ENCODE peak calls at places on chromosomes 11 and 22, in seven cellular contexts. R is transverse colon, M is stomach, T is A549, L is K562, X is GM12878, Z is tibial nerve. Y is an unnamed sample. For H3K4me1, the result is how much of the 10 kb centered on the place peaks cover.

GRCh38 chr11:61335355-61335710 is 2.3 kb downstream of the TKFC start:
- DNase-seq in R (no peak), M (no peak), T (no peak), L (peak), X (no peak), Z (no peak), Y (peak)

GRCh38 chr11:64619811-64620285 is 28.8 kb downstream of the SLC22A12 start:
- DNase-seq in R (peak), M (no peak), T (no peak), L (peak), X (no peak), Z (peak), Y (peak)

GRCh38 chr11:71355266-71355665 is 92.9 kb downstream of the DHCR7 start:
- DNase-seq in R (no peak), M (no peak), T (no peak), L (no peak), X (no peak), Z (no peak), Y (no peak)

GRCh38 chr11:57566035-57566504 is 1.4 kb downstream of the UBE2L6 start:
- DNase-seq in R (peak), M (peak), T (no peak), L (no peak), X (peak), Z (peak), Y (peak)

GRCh38 chr22:28442951-28443876 is 236.4 kb downstream of the TTC28 start:
- DNase-seq in R (peak), M (peak), T (no peak), L (no peak), X (no peak), Z (peak), Y (peak)

GRCh38 chr11:44989831-44990566 is 39.3 kb upstream of the TP53I11 start:
- DNase-seq in R (no peak), M (peak), T (no peak), L (no peak), X (no peak), Z (no peak), Y (no peak)

GRCh38 chr11:7020183-7020917 is at the start of the genes NLRP14 and ZNF214:
- DNase-seq in R (peak), M (peak), T (peak), L (peak), X (no peak), Z (peak), Y (peak)

GRCh38 chr22:46010951-46011626 is 34.1 kb upstream of the WNT7B start:
- DNase-seq in R (no peak), M (peak), T (no peak), L (no peak), X (no peak), Z (no peak), Y (no peak)

GRCh38 chr11:75632962-75633361 is 35.9 kb downstream of the MAP6 start:
- DNase-seq in R (no peak), M (no peak), T (no peak), L (no peak), X (no peak), Z (no peak), Y (no peak)

GRCh38 chr22:44172370-44173108 is 8.2 kb upstream of the PARVG start:
- DNase-seq in R (peak), M (peak), T (no peak), L (peak), X (no peak), Z (peak), Y (no peak)

GRCh38 chr22:49321477-49322055 is 506.1 kb downstream of the BRD1 start:
- DNase-seq in R (no peak), M (peak), T (no peak), L (no peak), X (no peak), Z (no peak), Y (no peak)

GRCh38 chr11:126355926-126356897 is 726 bp downstream of the ST3GAL4 start:
- DNase-seq in R (no peak), M (no peak), T (no peak), L (peak), X (no peak), Z (no peak), Y (peak)

GRCh38 chr11:118691926-118692830 is 12.7 kb upstream of the TREH start:
- DNase-seq in R (peak), M (no peak), T (no peak), L (no peak), X (peak), Z (no peak), Y (no peak)

GRCh38 chr11:111793863-111794262 is 27.7 kb upstream of the PPP2R1B start:
- DNase-seq in R (no peak), M (no peak), T (no peak), L (no peak), X (no peak), Z (no peak), Y (no peak)

GRCh38 chr11:11845066-11845465 is 3.3 kb downstream of the USP47 start:
- DNase-seq in R (no peak), M (no peak), T (no peak), L (peak), X (no peak), Z (no peak), Y (no peak)

GRCh38 chr22:46293591-46294260 is 2.9 kb upstream of the GTSE1 start:
- DNase-seq in R (peak), M (no peak), T (no peak), L (no peak), X (no peak), Z (peak), Y (no peak)

GRCh38 chr22:42848941-42849340 is 8.1 kb downstream of the ARFGAP3 start:
- DNase-seq in R (no peak), M (no peak), T (no peak), L (no peak), X (no peak), Z (no peak), Y (no peak)

GRCh38 chr11:116471608-116472007 is 301.2 kb downstream of the BUD13 start:
- DNase-seq in R (no peak), M (no peak), T (no peak), L (no peak), X (no peak), Z (no peak), Y (no peak)

GRCh38 chr22:27879923-27880322 is 39.1 kb downstream of the PITPNB start:
- DNase-seq in R (no peak), M (no peak), T (peak), L (peak), X (no peak), Z (no peak), Y (no peak)

GRCh38 chr11:64654958-64655541 is 64.0 kb downstream of the SLC22A12 start:
- DNase-seq in R (no peak), M (no peak), T (no peak), L (no peak), X (no peak), Z (no peak), Y (no peak)

GRCh38 chr22:37098976-37099577 is 10.4 kb downstream of the TMPRSS6 start:
- DNase-seq in R (no peak), M (no peak), T (no peak), L (no peak), X (no peak), Z (no peak), Y (no peak)

GRCh38 chr22:20656902-20657836 is 116.7 kb upstream of the SERPIND1 start:
- DNase-seq in R (no peak), M (no peak), T (no peak), L (peak), X (no peak), Z (no peak), Y (no peak)

GRCh38 chr11:134560066-134560465 is 148.0 kb upstream of the B3GAT1 start:
- DNase-seq in R (no peak), M (no peak), T (no peak), L (no peak), X (no peak), Z (no peak), Y (no peak)

GRCh38 chr11:69654660-69655478 is 13.9 kb downstream of the CCND1 start:
- DNase-seq in R (no peak), M (no peak), T (peak), L (no peak), X (no peak), Z (no peak), Y (no peak)

GRCh38 chr22:41603873-41604332 is 14.3 kb upstream of the PMM1 start:
- DNase-seq in R (no peak), M (no peak), T (no peak), L (peak), X (peak), Z (no peak), Y (no peak)

GRCh38 chr11:10317776-10318526 is 13.1 kb downstream of the ADM start:
- DNase-seq in R (no peak), M (no peak), T (no peak), L (no peak), X (peak), Z (no peak), Y (no peak)

GRCh38 chr22:28141614-28142013 is 222.6 kb upstream of the PITPNB start:
- DNase-seq in R (no peak), M (no peak), T (no peak), L (no peak), X (no peak), Z (no peak), Y (no peak)

GRCh38 chr11:45872513-45873356 is 12.7 kb upstream of the MAPK8IP1 start:
- DNase-seq in R (no peak), M (peak), T (peak), L (peak), X (no peak), Z (no peak), Y (no peak)

GRCh38 chr11:115911656-115912055 is 407.4 kb upstream of the CADM1 start:
- DNase-seq in R (no peak), M (no peak), T (no peak), L (no peak), X (no peak), Z (no peak), Y (no peak)

GRCh38 chr11:64539711-64540420 is 51.2 kb upstream of the SLC22A12 start:
- DNase-seq in R (no peak), M (no peak), T (no peak), L (no peak), X (no peak), Z (no peak), Y (no peak)

GRCh38 chr22:27065259-27065658 is 407.9 kb downstream of the MIAT start:
- DNase-seq in R (no peak), M (no peak), T (no peak), L (no peak), X (no peak), Z (no peak), Y (no peak)

GRCh38 chr11:57410287-57410686 is 16.6 kb downstream of the SLC43A3 start:
- DNase-seq in R (no peak), M (no peak), T (no peak), L (no peak), X (no peak), Z (no peak), Y (no peak)

GRCh38 chr11:35483131-35483800 is 42.1 kb downstream of the PAMR1 start:
- DNase-seq in R (no peak), M (no peak), T (no peak), L (no peak), X (no peak), Z (no peak), Y (no peak)

GRCh38 chr11:128911239-128911638 is 20.1 kb downstream of the KCNJ5 start:
- DNase-seq in R (no peak), M (no peak), T (no peak), L (no peak), X (no peak), Z (no peak), Y (no peak)

GRCh38 chr22:23245045-23245798 is 64.9 kb downstream of the BCR start:
- DNase-seq in R (no peak), M (no peak), T (no peak), L (peak), X (no peak), Z (no peak), Y (no peak)

GRCh38 chr11:41058138-41058537 is 401.3 kb downstream of the LRRC4C start:
- DNase-seq in R (no peak), M (no peak), T (no peak), L (no peak), X (no peak), Z (no peak), Y (no peak)

GRCh38 chr11:116808262-116809175 is 14.6 kb downstream of the APOA4 start:
- DNase-seq in R (peak), M (peak), T (no peak), L (no peak), X (no peak), Z (no peak), Y (no peak)

GRCh38 chr11:35012467-35013191 is 96.2 kb downstream of the PDHX start:
- DNase-seq in R (no peak), M (no peak), T (no peak), L (no peak), X (peak), Z (no peak), Y (no peak)

GRCh38 chr22:40218723-40219294 is 41.1 kb downstream of the TNRC6B start:
- DNase-seq in R (no peak), M (no peak), T (no peak), L (no peak), X (no peak), Z (no peak), Y (no peak)
- H3K4me1 ChIP-seq in R (under half), M (half or more), T (under half), L (under half), X (under half), Z (under half), Y (under half)

DNA sequence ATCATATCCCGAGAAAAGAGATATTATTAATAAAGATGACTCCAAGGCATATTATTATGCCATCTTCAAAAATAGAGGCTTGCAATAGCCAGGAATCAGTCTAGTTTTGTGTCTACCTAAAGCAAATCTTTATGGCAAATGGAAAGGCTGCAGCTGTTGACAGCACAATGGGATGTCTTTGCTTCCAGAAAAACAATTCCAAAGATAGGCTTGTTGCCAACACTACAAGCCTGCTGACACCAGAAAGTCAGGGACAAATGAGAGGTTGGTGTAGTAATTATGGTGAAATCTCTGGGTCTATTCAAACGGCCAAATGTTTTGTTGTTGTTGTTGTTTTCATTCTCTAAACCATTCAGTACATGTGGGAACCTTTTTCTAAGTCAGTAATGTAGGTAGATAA is 101.8 kb downstream of the LUZP2 start:
- DNase-seq in R (no peak), M (no peak), T (no peak), L (no peak), X (no peak), Z (no peak), Y (no peak)
- H3K27ac ChIP-seq in R (no peak), M (no peak), T (no peak), L (no peak), X (no peak), Z (no peak), Y (no peak)

DNA sequence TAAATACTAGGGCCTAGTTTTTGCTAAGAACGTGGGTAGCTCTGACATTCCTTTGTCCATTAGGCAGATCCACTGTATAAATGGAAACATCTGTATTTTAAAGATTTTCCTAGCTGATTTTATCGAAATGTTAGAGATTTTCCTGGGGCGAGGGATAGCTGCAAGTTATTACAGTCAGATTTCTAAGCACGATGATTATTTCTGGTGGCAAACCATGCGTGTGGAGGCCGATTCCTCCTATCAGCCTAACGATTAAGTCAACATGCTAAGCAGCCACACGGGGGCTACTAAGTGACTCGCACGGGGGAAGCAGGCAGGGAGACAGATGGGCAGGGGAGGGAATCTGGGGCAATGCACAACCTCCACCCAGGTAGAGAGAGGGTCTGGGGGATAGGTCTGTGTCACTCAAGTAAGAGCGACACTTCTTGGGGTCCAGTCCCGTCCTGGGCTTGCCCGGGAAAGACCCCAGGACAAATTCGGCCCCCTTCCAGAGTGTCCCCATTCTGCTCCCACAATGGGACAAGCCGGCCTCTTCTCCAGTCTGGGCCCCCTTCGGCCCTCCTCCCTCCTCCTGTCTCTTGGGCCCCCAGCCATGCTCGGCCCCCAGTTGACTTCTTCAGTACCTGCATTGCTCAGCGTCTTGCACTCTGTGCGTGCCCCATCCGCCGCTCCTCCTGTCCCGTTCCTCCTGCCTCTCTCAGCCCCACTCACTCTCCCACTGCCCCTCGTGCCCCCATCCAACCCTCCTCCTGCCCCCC is 571 bp downstream of the C11orf24 start:
- DNase-seq in R (peak), M (peak), T (peak), L (peak), X (no peak), Z (peak), Y (peak)
- TF ChIP-seq EP300 in R (no peak), M (no peak), T (no peak), L (peak), X (no peak), Z (no peak), Y (no peak)

DNA sequence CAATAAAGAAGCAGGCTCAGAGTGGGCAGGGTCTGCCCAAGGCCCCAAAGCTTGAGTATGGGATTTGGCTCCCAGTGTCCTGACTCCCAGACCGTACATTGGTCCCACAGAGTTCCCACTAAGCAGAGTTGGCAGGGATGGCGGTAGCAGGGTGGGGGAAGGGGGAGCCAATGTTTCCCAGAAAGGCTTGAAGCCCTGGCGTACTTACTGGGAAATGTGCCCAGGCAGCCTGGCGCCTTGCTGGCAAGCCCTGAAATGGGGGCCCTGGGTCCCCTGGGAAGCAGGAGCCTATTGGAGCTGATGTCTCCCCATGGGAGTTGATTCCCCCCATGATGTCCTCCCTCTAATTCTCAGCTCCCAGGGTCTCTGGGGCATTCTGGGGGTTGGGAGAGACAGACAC is 9.3 kb downstream of the ARHGEF17 start:
- DNase-seq in R (peak), M (peak), T (no peak), L (no peak), X (no peak), Z (no peak), Y (peak)
- H3K4me1 ChIP-seq in R (under half), M (half or more), T (under half), L (under half), X (under half), Z (under half), Y (under half)